ENCODE peak calls at places on chromosomes 1 and 21, in seven cellular contexts. H is IMR-90, N is H9, A is mesendoderm, W is neuronal stem cell, E is mesenchymal stem cell, S is trophoblast cell. K is an unnamed sample.

GRCh38 chr1:82628887-82629286 is 828.2 kb downstream of the ADGRL2 start:
- DNase-seq in A (no peak), E (no peak), W (no peak), H (no peak), N (no peak), S (no peak), K (no peak)

GRCh38 chr21:27425574-27425973 is 458.7 kb upstream of the ADAMTS5 start:
- DNase-seq in N (no peak), H (peak), S (peak), W (no peak), E (peak), A (peak), K (no peak)

GRCh38 chr1:65423884-65424655 is 3.6 kb downstream of the LEPR start:
- DNase-seq in N (no peak), S (peak), E (peak), W (no peak), H (peak), A (peak), K (no peak)

GRCh38 chr1:52553372-52554266 is 727 bp upstream of the TUT4 start:
- DNase-seq in S (peak), A (peak), E (peak), H (peak), N (peak), W (peak), K (peak)

GRCh38 chr21:38898422-38899098 is 92.8 kb downstream of the ETS2 start:
- DNase-seq in W (no peak), S (no peak), N (no peak), A (no peak), H (no peak), E (no peak), K (no peak)

GRCh38 chr1:155007253-155007828 is 4.7 kb downstream of the ZBTB7B start:
- DNase-seq in N (no peak), E (no peak), S (no peak), W (no peak), H (no peak), A (no peak), K (no peak)

GRCh38 chr1:147849097-147849873 is 53.3 kb upstream of the GJA8 start:
- DNase-seq in N (no peak), E (peak), H (peak), A (no peak), W (no peak), S (peak), K (no peak)

GRCh38 chr1:45001011-45001481 is 10.1 kb downstream of the HECTD3 start:
- DNase-seq in A (peak), N (no peak), H (no peak), W (no peak), E (no peak), S (no peak), K (no peak)

GRCh38 chr1:40032240-40032891 is 8.2 kb upstream of the CAP1 start:
- DNase-seq in N (peak), W (peak), H (peak), E (peak), A (peak), S (peak), K (no peak)

GRCh38 chr1:37038079-37038702 is 3.9 kb upstream of the GRIK3 start:
- DNase-seq in W (no peak), A (peak), S (no peak), N (peak), H (no peak), E (no peak), K (no peak)

GRCh38 chr1:198754670-198755069 is 115.8 kb downstream of the PTPRC start:
- DNase-seq in E (no peak), W (no peak), N (no peak), S (peak), A (peak), H (no peak), K (no peak)

GRCh38 chr1:93750946-93751345 is 69.3 kb upstream of the BCAR3 start:
- DNase-seq in N (no peak), A (peak), E (no peak), H (no peak), S (no peak), W (no peak), K (no peak)

GRCh38 chr1:93751391-93752250 is 70.0 kb upstream of the BCAR3 start:
- DNase-seq in W (no peak), N (no peak), E (no peak), H (no peak), A (no peak), S (no peak), K (no peak)

GRCh38 chr1:93746423-93746822 is 64.8 kb upstream of the BCAR3 start:
- DNase-seq in A (no peak), W (no peak), N (no peak), E (no peak), H (no peak), S (no peak), K (no peak)

GRCh38 chr1:93749894-93750301 is 68.3 kb upstream of the BCAR3 start:
- DNase-seq in W (no peak), H (no peak), S (no peak), N (peak), A (peak), E (no peak), K (no peak)

GRCh38 chr1:93749487-93749886 is 67.8 kb upstream of the BCAR3 start:
- DNase-seq in H (no peak), A (no peak), E (no peak), W (no peak), S (no peak), N (no peak), K (no peak)
- H4K8ac ChIP-seq in H (no peak), A (no peak), E (no peak), W (no peak), S (no peak), N (no peak), K (no peak)

GRCh38 chr1:196573226-196573625 is 35.0 kb downstream of the KCNT2 start:
- DNase-seq in E (no peak), A (no peak), N (no peak), S (no peak), W (no peak), H (no peak), K (no peak)
- H4K8ac ChIP-seq in E (no peak), A (no peak), N (no peak), S (no peak), W (no peak), H (no peak), K (no peak)

GRCh38 chr1:248757784-248758195 is 2.2 kb upstream of the LYPD8 start:
- DNase-seq in A (no peak), N (no peak), H (no peak), S (no peak), W (no peak), E (no peak), K (no peak)
- H4K8ac ChIP-seq in A (no peak), N (no peak), H (no peak), S (no peak), W (no peak), E (no peak), K (no peak)

DNA sequence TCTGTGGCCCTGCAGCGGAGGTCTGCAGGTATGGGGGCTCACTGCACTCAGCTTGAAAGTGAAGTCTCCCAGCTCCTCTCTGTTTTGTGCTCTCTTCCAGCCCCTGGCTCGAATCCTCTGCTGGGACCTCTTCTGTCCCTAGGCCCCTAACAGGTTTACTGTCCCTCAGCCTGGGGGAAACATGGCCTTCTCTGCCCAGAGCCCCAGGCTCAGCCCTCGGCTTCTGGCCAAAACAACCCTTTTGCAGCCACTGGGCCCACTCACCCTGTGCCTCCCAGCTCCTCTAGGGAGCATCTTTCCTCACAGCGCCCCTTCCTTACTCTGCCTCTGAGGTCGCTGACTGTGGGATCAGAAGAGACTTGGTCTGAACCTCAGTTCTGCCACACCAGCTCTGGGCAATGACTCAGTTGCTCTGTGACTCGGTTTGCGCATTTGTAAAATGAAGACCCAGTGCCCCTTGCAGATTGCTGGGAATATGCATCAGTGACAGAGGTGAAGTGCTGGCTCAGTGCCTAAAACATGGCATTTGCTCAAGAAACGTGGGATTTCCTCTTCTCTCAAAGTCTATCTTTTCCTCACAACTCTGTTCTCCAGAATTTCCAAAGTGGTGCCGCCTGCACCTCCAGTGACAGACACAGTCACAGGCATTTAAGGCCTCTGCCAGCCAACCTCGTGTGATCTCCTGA is 26.5 kb upstream of the TENT5C start:
- DNase-seq in H (no peak), S (no peak), E (no peak), W (no peak), N (peak), A (no peak), K (no peak)
- H4K8ac ChIP-seq in H (no peak), S (no peak), E (no peak), W (no peak), N (no peak), A (no peak), K (no peak)

GRCh38 chr1:24294228-24294672 is 24.9 kb upstream of the GRHL3 start:
- DNase-seq in A (peak), W (no peak), S (peak), H (peak), N (no peak), E (peak), K (no peak)
- H4K8ac ChIP-seq in A (peak), W (no peak), S (no peak), H (peak), N (no peak), E (peak), K (no peak)

DNA sequence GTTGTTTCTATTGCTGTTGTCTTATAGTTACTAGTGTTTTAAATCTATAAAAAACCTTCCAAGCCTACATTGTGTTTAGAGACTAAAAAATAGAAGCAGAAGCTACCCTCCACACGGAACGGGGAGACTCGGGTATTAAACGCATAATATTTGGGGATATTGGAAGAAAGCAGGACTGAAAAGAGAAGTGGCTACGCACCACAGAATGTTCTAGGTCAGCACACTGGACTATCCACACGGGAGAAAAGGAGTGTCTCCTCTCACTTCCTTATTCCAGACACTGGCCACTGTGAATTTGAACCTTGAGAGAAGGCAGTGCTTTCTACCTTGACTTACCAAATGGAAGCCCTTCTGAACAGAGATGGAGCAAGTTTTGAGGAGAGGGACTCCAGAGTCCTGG is 1.0 kb upstream of the OR10J4 start:
- DNase-seq in S (no peak), W (no peak), E (no peak), A (no peak), N (no peak), H (no peak), K (no peak)
- H4K8ac ChIP-seq in S (no peak), W (no peak), E (no peak), A (no peak), N (no peak), H (no peak), K (no peak)

K was measured in H1.